ENCODE peak calls at places on chromosomes 1 and 21, in six cellular contexts. L is HFFc6; G is nucleus accumbens; P is activated T-cell treated with anti-CD3 and anti-CD28 coated beads, Interleukin-2, amount 50 U/mL, for 72 hours; R is NCI-H774; K is adrenal gland. W is an unnamed sample.

GRCh38 chr1:245878585-245878984 is 628.5 kb downstream of the SMYD3 start:
- DNase-seq in L (no peak), G (no peak), P (no peak), R (no peak), K (no peak), W (no peak)

GRCh38 chr21:33070921-33071877 is 1.3 kb downstream of the OLIG1 start:
- DNase-seq in L (no peak), G (no peak), P (peak; percentile 25), R (no peak), K (no peak), W (peak; percentile 18)

GRCh38 chr1:1360511-1361169 is 2.3 kb upstream of the MXRA8 start:
- DNase-seq in L (peak; percentile 96), G (no peak), P (no peak), R (no peak), K (no peak), W (no peak)

GRCh38 chr1:215635827-215636226 is 68.7 kb downstream of the KCTD3 start:
- DNase-seq in L (no peak), G (no peak), P (no peak), R (no peak), K (no peak), W (no peak)

GRCh38 chr1:186498695-186499389 is 37.9 kb upstream of the PDC start:
- DNase-seq in L (peak; percentile 86), G (no peak), P (no peak), R (no peak), K (no peak), W (no peak)

GRCh38 chr1:109624215-109625010 is 4.8 kb downstream of the AMPD2 start:
- DNase-seq in L (no peak), G (no peak), P (no peak), R (no peak), K (no peak), W (no peak)

GRCh38 chr1:175269151-175269550 is 76.6 kb upstream of the KIAA0040 start:
- DNase-seq in L (no peak), G (no peak), P (no peak), R (no peak), K (no peak), W (no peak)

GRCh38 chr21:40827509-40827908 is 19.4 kb downstream of the DSCAM start:
- DNase-seq in L (no peak), G (no peak), P (no peak), R (no peak), K (no peak), W (no peak)

GRCh38 chr1:68811806-68812205 is 314.9 kb upstream of the DEPDC1 start:
- DNase-seq in L (no peak), G (no peak), P (no peak), R (peak; percentile 6), K (no peak), W (no peak)

GRCh38 chr1:161367684-161368398 is at the start of gene CFAP126:
- DNase-seq in L (peak; percentile 57), G (peak; percentile 75), P (peak; percentile 41), R (peak; percentile 71), K (peak; percentile 87), W (no peak)

GRCh38 chr1:26234644-26235384 is 814 bp downstream of the CEP85 start:
- DNase-seq in L (no peak), G (peak; percentile 5), P (no peak), R (no peak), K (no peak), W (peak; percentile 8)

GRCh38 chr21:32772281-32773047 is 909 bp upstream of the PAXBP1 start:
- DNase-seq in L (no peak), G (no peak), P (peak; percentile 66), R (no peak), K (peak; percentile 63), W (peak; percentile 44)

GRCh38 chr1:227922501-227923352 is 25.0 kb downstream of the WNT9A start:
- DNase-seq in L (no peak), G (no peak), P (no peak), R (no peak), K (no peak), W (no peak)

GRCh38 chr1:66422804-66423203 is 111.1 kb upstream of the SGIP1 start:
- DNase-seq in L (no peak), G (no peak), P (no peak), R (no peak), K (no peak), W (no peak)

GRCh38 chr1:119816407-119816806 is 5.1 kb upstream of the REG4 start:
- DNase-seq in L (peak; percentile 44), G (no peak), P (no peak), R (no peak), K (no peak), W (no peak)

GRCh38 chr1:180680558-180681144 is 48.8 kb downstream of the XPR1 start:
- DNase-seq in L (peak; percentile 33), G (no peak), P (no peak), R (no peak), K (peak; percentile 23), W (no peak)

GRCh38 chr1:236982380-236982779 is 21.9 kb downstream of the MT1HL1 start:
- DNase-seq in L (no peak), G (no peak), P (no peak), R (no peak), K (no peak), W (no peak)

GRCh38 chr21:32248616-32249550 is 30.0 kb downstream of the MIS18A start:
- DNase-seq in L (no peak), G (no peak), P (no peak), R (peak; percentile 63), K (no peak), W (no peak)

GRCh38 chr1:178716111-178716510 is 8.9 kb upstream of the RALGPS2 start:
- DNase-seq in L (no peak), G (no peak), P (no peak), R (no peak), K (no peak), W (no peak)

GRCh38 chr1:37288900-37289299 is 185.5 kb upstream of the ZC3H12A start:
- DNase-seq in L (no peak), G (no peak), P (peak; percentile 5), R (no peak), K (no peak), W (peak; percentile 17)

GRCh38 chr1:209041936-209042335 is 541.6 kb upstream of the CAMK1G start:
- DNase-seq in L (no peak), G (no peak), P (no peak), R (no peak), K (no peak), W (no peak)

GRCh38 chr1:11784993-11785769 is 20.6 kb downstream of the MTHFR start:
- DNase-seq in L (peak; percentile 33), G (peak; percentile 37), P (peak; percentile 68), R (no peak), K (peak; percentile 72), W (peak; percentile 39)

GRCh38 chr1:226962421-226963391 is 22.6 kb downstream of the COQ8A start:
- DNase-seq in L (no peak), G (no peak), P (no peak), R (no peak), K (no peak), W (no peak)

GRCh38 chr1:195763146-195763906 is 844.9 kb downstream of the KCNT2 start:
- DNase-seq in L (no peak), G (no peak), P (no peak), R (peak; percentile 78), K (no peak), W (no peak)

GRCh38 chr1:15684468-15685283 is 556 bp downstream of the PLEKHM2 start:
- DNase-seq in L (no peak), G (no peak), P (peak; percentile 38), R (no peak), K (peak; percentile 50), W (peak; percentile 54)

GRCh38 chr1:82920418-82921248 is 1078.3 kb downstream of the TTLL7 start:
- DNase-seq in L (no peak), G (no peak), P (no peak), R (no peak), K (no peak), W (no peak)